ENCODE peak calls at places on chromosomes 13 and 19, in eight cellular contexts. R, B, C, G, E, P, A and M are unnamed samples.
A peak's percentile ranks its signal among the peaks of the same experiment; 100 is the strongest.

GRCh38 chr13:29730253-29730652 is 120.2 kb downstream of the UBL3 start:
- DNase-seq in R (no peak), B (no peak), C (no peak), G (no peak), E (no peak), P (no peak), A (no peak), M (no peak)

GRCh38 chr13:64248371-64249065 is 2832.9 kb upstream of the PCDH20 start:
- DNase-seq in R (peak; percentile 37), B (no peak), C (no peak), G (no peak), E (no peak), P (no peak), A (no peak), M (no peak)

GRCh38 chr13:41827507-41828213 is 133.2 kb downstream of the VWA8 start:
- DNase-seq in R (peak; percentile 92), B (no peak), C (peak; percentile 29), G (no peak), E (no peak), P (no peak), A (no peak), M (no peak)

GRCh38 chr19:50510700-50511068 is 307 bp downstream of the JOSD2 start:
- DNase-seq in R (peak; percentile 20), B (no peak), C (no peak), G (no peak), E (no peak), P (no peak), A (no peak), M (no peak)

GRCh38 chr13:110801044-110801443 is 87.5 kb downstream of the ING1 start:
- DNase-seq in R (no peak), B (no peak), C (no peak), G (no peak), E (no peak), P (no peak), A (no peak), M (no peak)

GRCh38 chr19:18733196-18733647 is 49.7 kb downstream of the CRTC1 start:
- DNase-seq in R (peak; percentile 65), B (no peak), C (no peak), G (peak; percentile 91), E (peak; percentile 30), P (peak; percentile 46), A (peak; percentile 52), M (no peak)

GRCh38 chr13:36328821-36329220 is 17.4 kb downstream of the SPART start:
- DNase-seq in R (no peak), B (no peak), C (no peak), G (no peak), E (no peak), P (no peak), A (no peak), M (no peak)

GRCh38 chr19:52993342-52994178 is 20.2 kb upstream of the ERVV-1 start:
- DNase-seq in R (peak; percentile 58), B (peak; percentile 88), C (peak; percentile 17), G (peak; percentile 67), E (peak; percentile 76), P (peak; percentile 70), A (peak; percentile 85), M (peak; percentile 74)

GRCh38 chr13:71828117-71828516 is 38.9 kb downstream of the DACH1 start:
- DNase-seq in R (no peak), B (no peak), C (no peak), G (no peak), E (no peak), P (no peak), A (no peak), M (no peak)

GRCh38 chr19:15643387-15643786 is 2.7 kb downstream of the CYP4F3 start:
- DNase-seq in R (no peak), B (no peak), C (no peak), G (no peak), E (no peak), P (no peak), A (no peak), M (no peak)

GRCh38 chr19:19679176-19680073 is 10.8 kb downstream of the ZNF101 start:
- DNase-seq in R (no peak), B (no peak), C (no peak), G (no peak), E (no peak), P (no peak), A (no peak), M (no peak)

GRCh38 chr13:112069727-112070300 is 2.9 kb downstream of the SOX1 start:
- DNase-seq in R (no peak), B (peak; percentile 45), C (no peak), G (no peak), E (no peak), P (no peak), A (no peak), M (no peak)

GRCh38 chr19:50906217-50906616 is 5.0 kb downstream of the KLK4 start:
- DNase-seq in R (no peak), B (no peak), C (no peak), G (no peak), E (no peak), P (no peak), A (peak; percentile 55), M (no peak)

GRCh38 chr13:85771856-85772255 is 27.4 kb downstream of the SLITRK6 start:
- DNase-seq in R (no peak), B (no peak), C (no peak), G (no peak), E (no peak), P (no peak), A (no peak), M (no peak)

GRCh38 chr13:114101325-114101821 is 31.1 kb downstream of the RASA3 start:
- DNase-seq in R (no peak), B (peak; percentile 68), C (no peak), G (no peak), E (peak; percentile 13), P (peak; percentile 46), A (peak; percentile 59), M (no peak)

GRCh38 chr19:54481326-54481930 is 8.3 kb upstream of the CDC42EP5 start:
- DNase-seq in R (no peak), B (no peak), C (no peak), G (peak; percentile 72), E (no peak), P (no peak), A (no peak), M (no peak)

GRCh38 chr19:47002853-47003610 is 16.6 kb upstream of the NPAS1 start:
- DNase-seq in R (no peak), B (no peak), C (no peak), G (no peak), E (no peak), P (no peak), A (no peak), M (no peak)

GRCh38 chr13:99605417-99606321 is 104.4 kb downstream of the TM9SF2 start:
- DNase-seq in R (peak; percentile 2), B (peak; percentile 89), C (peak; percentile 20), G (peak; percentile 54), E (peak; percentile 35), P (peak; percentile 37), A (peak; percentile 66), M (peak; percentile 61)

GRCh38 chr19:52962394-52963228 is at the start of gene ZNF816:
- DNase-seq in R (peak; percentile 85), B (peak; percentile 100), C (peak; percentile 82), G (peak; percentile 97), E (peak; percentile 97), P (peak; percentile 98), A (peak; percentile 99), M (peak; percentile 88)

GRCh38 chr19:48568345-48568886 is 16.4 kb downstream of the SULT2B1 start:
- DNase-seq in R (peak; percentile 85), B (no peak), C (peak; percentile 92), G (peak; percentile 81), E (peak; percentile 79), P (peak; percentile 93), A (peak; percentile 87), M (peak; percentile 26)

GRCh38 chr19:31113250-31113685 is 236.0 kb downstream of the TSHZ3 start:
- DNase-seq in R (peak; percentile 29), B (no peak), C (no peak), G (peak; percentile 94), E (no peak), P (no peak), A (no peak), M (no peak)

GRCh38 chr13:51311271-51311670 is 28.2 kb upstream of the SERPINE3 start:
- DNase-seq in R (no peak), B (no peak), C (no peak), G (peak; percentile 34), E (no peak), P (no peak), A (no peak), M (no peak)
- H3K27ac ChIP-seq in R (no peak overlapping the region), B (no peak overlapping the region), C (no peak overlapping the region), G (no peak overlapping the region), E (no peak overlapping the region), P (no peak overlapping the region), A (no peak overlapping the region), M (no peak overlapping the region)

GRCh38 chr19:17491287-17491686 is 20.2 kb upstream of the PGLS start:
- DNase-seq in R (no peak), B (no peak), C (no peak), G (no peak), E (no peak), P (no peak), A (no peak), M (no peak)
- H3K27ac ChIP-seq in R (no peak overlapping the region), B (no peak overlapping the region), C (no peak overlapping the region), G (no peak overlapping the region), E (no peak overlapping the region), P (no peak overlapping the region), A (no peak overlapping the region), M (peak overlapping the region; percentile 75)

GRCh38 chr19:40348125-40348913 is at the start of the genes C19orf47 and PLD3:
- DNase-seq in R (peak; percentile 96), B (peak; percentile 100), C (peak; percentile 100), G (peak; percentile 100), E (peak; percentile 100), P (peak; percentile 99), A (peak; percentile 99), M (peak; percentile 99)
- H3K27ac ChIP-seq in R (peak within 1 kb of the TSS; percentile 72), B (peak within 1 kb of the TSS; percentile 73), C (peak within 1 kb of the TSS; percentile 86), G (peak within 1 kb of the TSS; percentile 19), E (peak within 1 kb of the TSS; percentile 86), P (peak within 1 kb of the TSS; percentile 94), A (no peak within 1 kb of the TSS), M (peak within 1 kb of the TSS; percentile 81)

GRCh38 chr13:44064376-44064775 is 184.7 kb downstream of the LACC1 start:
- DNase-seq in R (no peak), B (no peak), C (no peak), G (no peak), E (no peak), P (no peak), A (no peak), M (no peak)

GRCh38 chr13:44068169-44068568 is 188.5 kb downstream of the LACC1 start:
- DNase-seq in R (peak; percentile 86), B (no peak), C (no peak), G (no peak), E (no peak), P (no peak), A (no peak), M (no peak)

GRCh38 chr13:44072536-44072935 is 192.8 kb downstream of the LACC1 start:
- DNase-seq in R (no peak), B (no peak), C (no peak), G (no peak), E (no peak), P (no peak), A (no peak), M (no peak)

GRCh38 chr13:44063881-44064280 is 184.2 kb downstream of the LACC1 start:
- DNase-seq in R (no peak), B (no peak), C (no peak), G (no peak), E (no peak), P (no peak), A (no peak), M (no peak)

DNA sequence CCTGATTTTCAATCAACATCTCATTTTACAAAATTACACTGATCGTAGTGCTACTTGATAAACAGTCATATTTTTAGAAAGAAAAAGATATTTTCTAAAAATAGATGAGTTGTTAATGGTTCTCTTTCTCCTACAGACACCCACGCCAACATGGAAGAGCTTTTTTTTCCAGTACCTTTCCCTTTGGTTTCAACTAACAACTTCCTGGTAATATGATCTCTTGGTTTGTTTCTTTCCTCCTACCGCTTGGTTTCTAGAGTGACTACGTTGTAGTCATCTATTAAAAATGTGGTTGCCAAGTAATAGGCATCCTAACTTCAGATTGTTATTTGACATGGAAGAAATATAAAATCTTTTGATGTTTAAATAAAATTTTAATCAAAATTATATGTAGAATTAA is 189.0 kb downstream of the LACC1 start:
- DNase-seq in R (peak; percentile 82), B (no peak), C (no peak), G (no peak), E (no peak), P (no peak), A (no peak), M (no peak)
- H3K27ac ChIP-seq in R (peak overlapping the region; percentile 77), B (no peak overlapping the region), C (no peak overlapping the region), G (no peak overlapping the region), E (no peak overlapping the region), P (no peak overlapping the region), A (no peak overlapping the region), M (no peak overlapping the region)